ENCODE peak calls at places on chromosome 18, in nine cellular contexts. Z is progenitor cell of endocrine pancreas, R is psoas muscle, D is cardiac muscle cell, G is mucosa of descending colon, A is breast epithelium, N is fibroblast of the aortic adventitia, H is IMR-90, E is brain microvascular endothelial cell. Y is an unnamed sample.

GRCh38 chr18:63994783-63995399 is 25.0 kb downstream of the SERPINB8 start:
- DNase-seq in G (no peak), N (peak), E (peak), H (peak), R (no peak), A (peak), Z (peak), D (peak), Y (peak)

GRCh38 chr18:11992096-11992785 is 10.9 kb downstream of the IMPA2 start:
- DNase-seq in N (no peak), Z (no peak), H (no peak), R (no peak), D (no peak), E (no peak), G (peak), A (no peak), Y (no peak)

GRCh38 chr18:39513187-39513586 is 1947.6 kb upstream of the CELF4 start:
- DNase-seq in N (no peak), R (no peak), H (no peak), A (no peak), D (no peak), Z (no peak), G (no peak), E (no peak), Y (no peak)

GRCh38 chr18:11750581-11751304 is 61.7 kb downstream of the GNAL start:
- DNase-seq in D (no peak), N (no peak), G (no peak), Z (no peak), R (no peak), A (no peak), E (no peak), H (no peak), Y (no peak)

GRCh38 chr18:56804395-56804794 is 153.2 kb downstream of the WDR7 start:
- DNase-seq in D (no peak), N (no peak), E (no peak), G (no peak), R (no peak), H (no peak), A (no peak), Z (no peak), Y (no peak)

GRCh38 chr18:49811151-49811938 is 2.0 kb downstream of the ACAA2 start:
- DNase-seq in E (no peak), G (no peak), A (no peak), H (no peak), N (no peak), D (no peak), Z (no peak), R (no peak), Y (no peak)

GRCh38 chr18:21701621-21702020 is 3.0 kb downstream of the ABHD3 start:
- DNase-seq in A (no peak), G (no peak), N (no peak), R (no peak), H (no peak), E (no peak), D (no peak), Z (no peak), Y (no peak)

GRCh38 chr18:50662177-50662576 is 102.3 kb downstream of the MAPK4 start:
- DNase-seq in A (no peak), G (no peak), N (peak), D (no peak), E (no peak), R (no peak), H (peak), Z (no peak), Y (no peak)

GRCh38 chr18:7532942-7533341 is 34.2 kb upstream of the PTPRM start:
- DNase-seq in E (no peak), Z (no peak), A (no peak), H (no peak), G (no peak), R (no peak), D (no peak), N (no peak), Y (no peak)

GRCh38 chr18:76115580-76115979 is 379.5 kb downstream of the ZNF516 start:
- DNase-seq in Z (no peak), N (no peak), D (no peak), E (no peak), A (no peak), H (no peak), G (no peak), R (no peak), Y (no peak)

GRCh38 chr18:28365406-28365805 is 188.5 kb upstream of the CDH2 start:
- DNase-seq in A (peak), N (peak), E (peak), G (no peak), D (peak), H (peak), Z (no peak), R (no peak), Y (no peak)

GRCh38 chr18:22601481-22601880 is 183.8 kb upstream of the CTAGE1 start:
- DNase-seq in H (no peak), R (no peak), G (no peak), N (no peak), Z (no peak), E (no peak), A (no peak), D (no peak), Y (no peak)

GRCh38 chr18:5066380-5066977 is 130.6 kb downstream of the AKAIN1 start:
- DNase-seq in D (no peak), H (no peak), R (no peak), G (no peak), Z (no peak), E (no peak), A (no peak), N (no peak), Y (no peak)

GRCh38 chr18:80173060-80173459 is 64.0 kb downstream of the ADNP2 start:
- DNase-seq in E (no peak), N (no peak), Z (no peak), R (no peak), D (no peak), A (no peak), G (no peak), H (no peak), Y (no peak)

GRCh38 chr18:62741118-62741566 is 25.8 kb downstream of the PHLPP1 start:
- DNase-seq in R (no peak), A (no peak), D (peak), E (peak), N (peak), H (peak), Z (no peak), G (no peak), Y (no peak)

GRCh38 chr18:49155857-49156256 is 205.1 kb upstream of the SMAD7 start:
- DNase-seq in H (no peak), N (no peak), G (no peak), Z (no peak), D (no peak), A (no peak), R (no peak), E (no peak), Y (no peak)

GRCh38 chr18:52499018-52499417 is 159.0 kb downstream of the DCC start:
- DNase-seq in A (no peak), E (no peak), Z (no peak), N (no peak), G (no peak), H (no peak), D (no peak), R (no peak), Y (no peak)

GRCh38 chr18:36078751-36079529 is 11.6 kb upstream of the RPRD1A start:
- DNase-seq in N (peak), E (peak), D (peak), R (no peak), A (no peak), Z (no peak), G (no peak), H (peak), Y (no peak)

GRCh38 chr18:45642802-45643201 is 27.5 kb downstream of the SLC14A2 start:
- DNase-seq in R (no peak), N (no peak), D (no peak), E (no peak), H (no peak), G (no peak), A (no peak), Z (no peak), Y (no peak)

GRCh38 chr18:27595121-27595848 is 410.2 kb upstream of the CHST9 start:
- DNase-seq in H (no peak), N (no peak), E (no peak), Z (no peak), R (no peak), D (no peak), G (no peak), A (no peak), Y (no peak)

GRCh38 chr18:22683196-22683676 is 249.9 kb upstream of the RBBP8 start:
- DNase-seq in E (peak), Z (no peak), G (peak), D (peak), H (peak), A (no peak), R (peak), N (peak), Y (peak)

GRCh38 chr18:54280206-54280550 is 10.9 kb downstream of the POLI start:
- DNase-seq in E (no peak), R (no peak), N (no peak), G (no peak), A (no peak), Z (no peak), D (no peak), H (no peak), Y (no peak)

GRCh38 chr18:49101230-49101629 is 150.5 kb upstream of the SMAD7 start:
- DNase-seq in A (no peak), N (no peak), Z (no peak), E (no peak), D (no peak), R (no peak), G (no peak), H (no peak), Y (no peak)

GRCh38 chr18:12943200-12943599 is 4.6 kb upstream of the SEH1L start:
- DNase-seq in G (no peak), N (no peak), H (peak), E (no peak), Z (no peak), A (no peak), R (no peak), D (peak), Y (no peak)

GRCh38 chr18:23134780-23135678 is at the start of gene CABLES1:
- DNase-seq in N (peak), R (peak), A (peak), G (peak), Z (peak), H (peak), E (peak), D (peak), Y (no peak)

DNA sequence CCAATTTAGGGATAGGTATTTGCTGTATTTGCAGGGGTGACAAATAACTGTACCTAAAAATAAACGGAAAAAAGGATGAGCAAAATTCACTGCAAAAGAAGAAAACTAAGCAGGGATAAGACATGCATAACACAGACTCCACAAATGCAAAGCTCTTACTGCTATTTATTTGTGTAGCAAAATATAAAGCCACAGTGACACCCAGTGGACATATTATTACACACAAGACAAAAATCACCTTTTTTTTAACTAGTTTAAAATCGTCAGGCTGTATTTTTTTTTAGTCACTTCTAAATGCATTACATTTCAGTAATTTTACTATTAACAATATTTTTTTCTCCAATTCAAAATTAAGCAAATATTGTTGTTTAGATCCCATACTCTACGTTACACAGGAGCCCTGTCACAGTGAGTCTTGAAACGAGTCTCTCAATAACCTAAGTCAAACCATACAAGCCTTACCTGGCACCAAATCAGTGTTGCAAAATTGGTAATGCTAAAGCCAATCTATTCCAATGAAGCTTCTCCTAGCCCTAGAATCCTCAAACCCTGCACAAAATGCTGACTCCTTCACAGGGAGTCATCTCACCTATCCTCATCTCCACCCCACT is 23.7 kb downstream of the METTL4 start:
- DNase-seq in D (peak), E (peak), A (no peak), Z (no peak), G (no peak), H (peak), N (peak), R (no peak), Y (no peak)
- TF ChIP-seq CTCF in D (peak), E (peak), A (no peak), Z (peak), G (no peak), H (peak), N (peak), R (peak), Y (no peak)

GRCh38 chr18:59605633-59606192 is 91.5 kb downstream of the CCBE1 start:
- DNase-seq in D (peak), E (peak), G (no peak), A (no peak), H (peak), Z (no peak), R (no peak), N (no peak), Y (no peak)
- TF ChIP-seq CTCF in D (no peak), E (no peak), G (no peak), A (no peak), H (no peak), Z (no peak), R (no peak), N (no peak), Y (no peak)

GRCh38 chr18:13982136-13982535 is 66.8 kb upstream of the MC2R start:
- DNase-seq in Z (no peak), D (no peak), H (no peak), A (no peak), N (no peak), G (no peak), R (no peak), E (no peak), Y (no peak)
- TF ChIP-seq CTCF in Z (peak), D (no peak), H (no peak), A (no peak), N (no peak), G (no peak), R (no peak), E (no peak), Y (no peak)

GRCh38 chr18:25561923-25562322 is 210.0 kb upstream of the ZNF521 start:
- DNase-seq in R (no peak), E (peak), H (peak), A (no peak), N (peak), Z (no peak), G (no peak), D (peak), Y (no peak)
- TF ChIP-seq CTCF in R (peak), E (peak), H (peak), A (no peak), N (peak), Z (peak), G (no peak), D (peak), Y (no peak)

DNA sequence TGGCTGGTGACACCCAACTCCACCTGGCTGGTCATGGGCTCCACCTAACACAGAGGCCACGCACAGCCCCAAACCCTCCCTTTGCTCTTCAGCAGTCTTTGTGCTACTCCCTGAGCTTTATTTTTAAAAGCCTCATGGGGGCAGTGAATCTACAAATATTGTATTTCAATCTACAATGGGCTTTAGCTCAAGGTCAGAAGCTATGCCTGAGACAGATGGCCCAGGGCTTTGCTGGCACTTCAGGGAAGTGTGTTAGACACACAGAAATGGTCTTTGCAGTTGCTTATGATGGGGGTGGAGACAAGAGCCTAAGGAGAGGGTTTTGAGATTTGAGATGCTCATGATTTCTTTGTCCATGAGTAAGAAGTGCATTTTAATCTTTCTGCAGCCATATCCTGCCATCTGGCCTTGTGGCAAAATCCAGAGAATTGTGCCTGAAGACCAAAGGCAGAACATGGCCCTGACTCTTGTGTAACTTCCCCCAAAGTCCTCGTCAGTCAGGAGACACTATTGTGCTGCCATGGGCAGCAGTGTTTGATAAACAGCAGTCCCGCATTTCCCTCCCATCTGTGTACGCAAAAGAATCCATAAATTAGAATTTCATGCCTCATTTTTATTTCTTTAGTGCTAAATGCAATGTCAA is 92.6 kb downstream of the VAPA start:
- DNase-seq in G (no peak), Z (no peak), R (no peak), A (no peak), N (peak), D (peak), E (no peak), H (peak), Y (no peak)
- TF ChIP-seq CTCF in G (no peak), Z (no peak), R (peak), A (no peak), N (peak), D (peak), E (peak), H (peak), Y (no peak)

GRCh38 chr18:55376387-55376786 is 211.6 kb downstream of the TCF4 start:
- DNase-seq in H (no peak), A (no peak), Z (no peak), R (no peak), E (no peak), G (no peak), D (no peak), N (no peak), Y (no peak)

GRCh38 chr18:55375930-55376329 is 212.1 kb downstream of the TCF4 start:
- DNase-seq in D (no peak), E (no peak), Z (no peak), R (no peak), N (no peak), H (no peak), A (no peak), G (no peak), Y (no peak)

GRCh38 chr18:55369346-55369745 is 218.6 kb downstream of the TCF4 start:
- DNase-seq in H (no peak), R (no peak), A (no peak), E (no peak), D (no peak), Z (no peak), N (no peak), G (no peak), Y (no peak)

GRCh38 chr18:55372205-55372604 is 215.8 kb downstream of the TCF4 start:
- DNase-seq in G (no peak), A (no peak), R (no peak), E (no peak), D (no peak), Z (no peak), H (no peak), N (no peak), Y (no peak)
- TF ChIP-seq CTCF in G (no peak), A (no peak), R (no peak), E (no peak), D (no peak), Z (no peak), H (no peak), N (no peak), Y (no peak)

DNA sequence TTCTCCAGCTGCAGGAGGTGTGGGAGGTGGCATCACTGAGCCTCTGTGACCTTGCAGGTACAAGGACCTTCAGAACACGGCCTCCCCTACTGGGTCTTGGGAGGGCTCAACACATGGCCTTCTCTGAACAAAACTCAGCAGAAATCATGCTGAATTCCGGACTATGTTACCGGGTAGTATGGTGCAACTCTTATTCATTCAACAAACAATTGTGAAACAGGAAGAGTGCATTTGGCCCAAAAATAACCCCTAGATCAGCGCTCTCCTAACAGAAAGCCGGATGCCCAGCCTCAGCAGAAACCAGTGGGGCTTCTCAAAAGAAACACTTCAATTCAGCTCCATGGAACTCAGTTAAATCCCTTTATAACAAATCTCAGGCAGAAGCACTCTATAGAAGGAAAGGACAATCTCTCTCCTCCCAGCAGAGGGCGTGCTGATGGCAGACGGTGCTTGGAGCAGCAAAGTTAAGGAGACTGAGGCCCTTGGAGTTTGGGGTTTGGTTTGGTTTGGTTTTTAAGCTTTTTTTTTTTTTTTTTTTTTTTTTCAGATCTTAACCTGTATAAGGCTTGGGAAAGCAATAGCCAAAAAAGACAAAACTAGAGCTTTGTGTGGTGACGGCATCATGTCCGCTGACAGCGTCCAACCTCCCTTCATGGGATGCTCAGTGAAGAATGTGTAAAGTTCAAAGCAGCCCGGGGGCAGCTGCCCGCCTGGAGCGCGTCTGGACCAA is 104.2 kb upstream of the SALL3 start:
- DNase-seq in D (peak), Z (no peak), R (no peak), G (no peak), E (no peak), N (no peak), A (no peak), H (no peak), Y (no peak)
- TF ChIP-seq CTCF in D (peak), Z (peak), R (peak), G (peak), E (peak), N (no peak), A (no peak), H (no peak), Y (no peak)

GRCh38 chr18:58051765-58052460 is 7.9 kb downstream of the NEDD4L start:
- DNase-seq in Z (no peak), D (peak), A (no peak), R (no peak), G (no peak), N (peak), H (peak), E (peak), Y (no peak)
- TF ChIP-seq CTCF in Z (peak), D (peak), A (no peak), R (peak), G (no peak), N (peak), H (peak), E (peak), Y (no peak)

DNA sequence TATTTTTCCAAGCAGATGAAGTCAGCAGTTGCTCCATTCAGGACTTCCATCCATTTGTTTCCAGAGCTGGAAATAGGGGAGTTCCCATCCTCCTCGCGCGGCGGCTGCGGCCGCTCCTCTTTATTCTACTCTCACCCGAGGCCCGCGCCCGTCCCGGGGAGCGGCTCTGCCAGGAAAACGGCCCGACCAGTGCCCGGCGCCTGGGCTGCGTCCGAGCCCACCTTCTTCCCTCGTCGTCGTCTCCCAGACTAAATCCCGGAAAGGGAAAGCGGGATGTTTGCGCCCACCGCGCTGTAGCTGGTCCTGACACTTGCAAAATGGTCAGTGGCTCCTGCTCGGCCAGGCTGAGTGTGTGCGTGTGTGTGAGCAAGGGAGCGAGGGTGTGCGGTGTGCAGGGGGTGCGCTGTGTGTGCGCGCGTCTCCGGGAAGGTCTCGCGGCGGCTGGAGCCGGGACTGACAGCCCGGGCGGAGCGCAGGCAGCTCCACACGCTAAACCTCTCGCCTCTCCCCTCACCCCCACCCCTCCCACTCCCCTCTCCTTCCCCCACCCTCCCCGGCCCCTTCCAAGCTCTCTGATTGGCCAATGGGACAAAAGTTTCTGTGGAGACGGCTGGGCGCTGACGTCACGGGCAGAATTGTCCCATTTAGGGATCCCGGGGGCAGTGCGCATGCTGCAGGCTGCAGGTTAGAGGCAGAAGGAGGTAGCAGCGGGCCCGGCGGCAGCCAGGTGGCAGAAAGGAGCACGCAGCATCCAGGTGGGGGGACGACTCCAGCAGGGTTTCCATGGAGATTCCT is at the start of gene NOL4:
- DNase-seq in D (peak), N (peak), G (peak), A (peak), Z (peak), R (no peak), H (no peak), E (no peak), Y (no peak)
- TF ChIP-seq CTCF in D (no peak), N (no peak), G (no peak), A (no peak), Z (peak), R (peak), H (no peak), E (peak), Y (no peak)

GRCh38 chr18:902179-902718 is 2.4 kb upstream of the ADCYAP1 start:
- DNase-seq in A (no peak), N (peak), D (peak), Z (no peak), E (no peak), G (no peak), R (no peak), H (no peak), Y (no peak)
- TF ChIP-seq CTCF in A (no peak), N (peak), D (peak), Z (peak), E (peak), G (no peak), R (no peak), H (no peak), Y (no peak)